ENCODE peak calls at places on chromosomes 12 and 14, in six cellular contexts. H is islet precursor cell, E is NCI-H2029, F is T-cell, D is neural progenitor cell, L is Calu3. B is an unnamed sample.
A peak's percentile ranks its signal among the peaks of the same experiment; 100 is the strongest.

GRCh38 chr12:120917748-120918147 is 13.6 kb upstream of the SPPL3 start:
- DNase-seq in H (peak; percentile 15), E (no peak), F (no peak), D (no peak), L (no peak), B (no peak)

GRCh38 chr14:99936738-99937474 is 128.3 kb upstream of the EVL start:
- DNase-seq in H (no peak), E (no peak), F (no peak), D (no peak), L (no peak), B (no peak)

GRCh38 chr12:52543985-52544888 is 8.7 kb downstream of the KRT71 start:
- DNase-seq in H (no peak), E (no peak), F (no peak), D (peak; percentile 18), L (no peak), B (peak; percentile 93)

GRCh38 chr14:20934148-20934762 is 21.0 kb upstream of the RNASE2 start:
- DNase-seq in H (peak; percentile 74), E (no peak), F (peak; percentile 9), D (peak; percentile 83), L (peak; percentile 7), B (peak; percentile 23)

GRCh38 chr12:60201891-60202290 is 606.1 kb downstream of the SLC16A7 start:
- DNase-seq in H (no peak), E (no peak), F (no peak), D (no peak), L (no peak), B (no peak)

GRCh38 chr12:84046869-84047268 is 865.7 kb downstream of the SLC6A15 start:
- DNase-seq in H (no peak), E (no peak), F (no peak), D (no peak), L (no peak), B (no peak)

GRCh38 chr12:57897296-57897974 is 43.9 kb upstream of the ATP23 start:
- DNase-seq in H (no peak), E (no peak), F (no peak), D (no peak), L (no peak), B (no peak)

GRCh38 chr12:131390408-131391100 is 320.3 kb upstream of the SFSWAP start:
- DNase-seq in H (peak; percentile 86), E (no peak), F (no peak), D (peak; percentile 79), L (peak; percentile 62), B (peak; percentile 78)

GRCh38 chr12:80677994-80678393 is 29.4 kb upstream of the MYF6 start:
- DNase-seq in H (no peak), E (no peak), F (no peak), D (no peak), L (no peak), B (no peak)

GRCh38 chr12:32344047-32344446 is 55.3 kb upstream of the FGD4 start:
- DNase-seq in H (no peak), E (no peak), F (no peak), D (no peak), L (peak; percentile 2), B (no peak)

GRCh38 chr12:131210506-131211278 is 257.0 kb downstream of the ADGRD1 start:
- DNase-seq in H (peak; percentile 77), E (no peak), F (no peak), D (no peak), L (no peak), B (peak; percentile 61)